ENCODE peak calls at places on chromosomes 16 and 17, in five cellular contexts. O is fibroblast of lung, J is SK-N-SH, L is cardiac fibroblast, Z is WTC11. K is an unnamed sample.

GRCh38 chr17:67401106-67401505 is 24.0 kb downstream of the PITPNC1 start:
- DNase-seq in Z (no peak), J (no peak), O (no peak), L (no peak), K (no peak)

GRCh38 chr16:48862087-48862532 is 252.1 kb upstream of the N4BP1 start:
- DNase-seq in O (peak), Z (peak), L (no peak), J (no peak), K (no peak)

GRCh38 chr16:74868501-74868900 is 93.9 kb upstream of the FA2H start:
- DNase-seq in L (peak), J (no peak), O (no peak), Z (no peak), K (no peak)

GRCh38 chr17:41019415-41019814 is 7.6 kb downstream of the KRTAP1-5 start:
- DNase-seq in Z (no peak), O (no peak), J (no peak), L (no peak), K (no peak)

GRCh38 chr16:23901178-23902131 is 65.7 kb downstream of the PRKCB start:
- DNase-seq in Z (no peak), L (no peak), O (no peak), J (no peak), K (no peak)

GRCh38 chr16:15037003-15037402 is 18.9 kb downstream of the NTAN1 start:
- DNase-seq in L (no peak), O (no peak), Z (no peak), J (no peak), K (no peak)

GRCh38 chr17:81410852-81411251 is 15.6 kb downstream of the BAHCC1 start:
- DNase-seq in O (no peak), L (no peak), J (no peak), Z (no peak), K (no peak)

GRCh38 chr17:21249086-21249795 is 4.0 kb downstream of the NATD1 start:
- DNase-seq in O (no peak), J (no peak), L (no peak), Z (no peak), K (no peak)

GRCh38 chr17:1074886-1075665 is 78.1 kb downstream of the TIMM22 start:
- DNase-seq in L (no peak), Z (no peak), O (no peak), J (no peak), K (no peak)

GRCh38 chr17:58277107-58277506 is 3.6 kb downstream of the MPO start:
- DNase-seq in O (peak), J (no peak), L (peak), Z (no peak), K (peak)

GRCh38 chr17:50845260-50846147 is 10.1 kb downstream of the WFIKKN2 start:
- DNase-seq in Z (no peak), J (no peak), L (no peak), O (no peak), K (no peak)

GRCh38 chr17:7220593-7221280 is 999 bp downstream of the ACADVL start:
- DNase-seq in Z (peak), O (peak), J (peak), L (peak), K (peak)

GRCh38 chr17:71849783-71850768 is 270.7 kb upstream of the SOX9 start:
- DNase-seq in J (no peak), Z (no peak), L (no peak), O (no peak), K (peak)

GRCh38 chr17:2395258-2396170 is 5.3 kb downstream of the MNT start:
- DNase-seq in Z (no peak), J (no peak), O (no peak), L (peak), K (no peak)

GRCh38 chr16:27532088-27532810 is 17.5 kb downstream of the GTF3C1 start:
- DNase-seq in L (no peak), O (no peak), Z (no peak), J (no peak), K (no peak)

GRCh38 chr16:14301150-14302030 is 230.3 kb downstream of the MRTFB start:
- DNase-seq in Z (peak), J (peak), L (no peak), O (no peak), K (peak)

GRCh38 chr17:33637534-33637933 is 344.4 kb upstream of the ASIC2 start:
- DNase-seq in L (no peak), J (no peak), Z (no peak), O (no peak), K (no peak)

GRCh38 chr17:17063546-17064122 is 21.4 kb downstream of the MPRIP start:
- DNase-seq in L (peak), Z (no peak), O (peak), J (no peak), K (no peak)

GRCh38 chr16:71479420-71479819 is 9.7 kb downstream of the ZNF19 start:
- DNase-seq in O (peak), J (peak), Z (peak), L (peak), K (no peak)

GRCh38 chr17:34502426-34502825 is 77.0 kb upstream of the TMEM132E start:
- DNase-seq in O (no peak), J (no peak), L (no peak), Z (no peak), K (no peak)

GRCh38 chr16:77833906-77834599 is 45.7 kb downstream of the VAT1L start:
- DNase-seq in O (peak), Z (no peak), J (no peak), L (peak), K (no peak)

GRCh38 chr17:17079761-17080160 is 37.5 kb downstream of the MPRIP start:
- DNase-seq in L (peak), Z (no peak), O (no peak), J (no peak), K (no peak)

GRCh38 chr17:28470266-28471126 is 2.9 kb upstream of the SLC13A2 start:
- DNase-seq in L (no peak), J (no peak), Z (no peak), O (no peak), K (no peak)

GRCh38 chr17:78127888-78128615 is 503 bp downstream of the TMC6 start:
- DNase-seq in L (no peak), Z (peak), O (no peak), J (peak), K (peak)

GRCh38 chr16:57257455-57258070 is 12.5 kb downstream of the ARL2BP start:
- DNase-seq in J (no peak), O (no peak), L (no peak), Z (no peak), K (no peak)

GRCh38 chr17:68732301-68732749 is 131.2 kb upstream of the FAM20A start:
- DNase-seq in J (no peak), L (no peak), O (no peak), Z (no peak), K (no peak)

GRCh38 chr17:50514388-50514787 is 6.1 kb downstream of the MYCBPAP start:
- DNase-seq in O (no peak), L (no peak), Z (no peak), J (no peak), K (no peak)

GRCh38 chr16:70364399-70364798 is 17.7 kb downstream of the DDX19A start:
- DNase-seq in J (no peak), O (no peak), L (no peak), Z (no peak), K (no peak)

GRCh38 chr16:8727084-8727590 is 52.7 kb downstream of the ABAT start:
- DNase-seq in L (no peak), O (no peak), J (no peak), Z (no peak), K (no peak)

GRCh38 chr17:57663326-57664070 is 81.6 kb downstream of the CCDC182 start:
- DNase-seq in O (no peak), Z (no peak), J (peak), L (no peak), K (no peak)

GRCh38 chr16:3458852-3459361 is 15.4 kb downstream of the NAA60 start:
- DNase-seq in Z (no peak), O (peak), L (peak), J (no peak), K (peak)

GRCh38 chr16:3460121-3460520 is 16.6 kb downstream of the NAA60 start:
- DNase-seq in L (no peak), Z (no peak), O (no peak), J (no peak), K (no peak)

GRCh38 chr16:3460585-3460984 is 17.1 kb downstream of the NAA60 start:
- DNase-seq in J (no peak), Z (no peak), L (no peak), O (no peak), K (no peak)

GRCh38 chr16:3459401-3460090 is 16.1 kb downstream of the NAA60 start:
- DNase-seq in J (no peak), O (no peak), Z (no peak), L (no peak), K (no peak)

GRCh38 chr16:3461120-3461519 is 17.6 kb downstream of the NAA60 start:
- DNase-seq in J (no peak), Z (no peak), L (no peak), O (no peak), K (no peak)
- TF ChIP-seq CTCF in J (no peak), Z (no peak), L (no peak), O (no peak), K (peak)

DNA sequence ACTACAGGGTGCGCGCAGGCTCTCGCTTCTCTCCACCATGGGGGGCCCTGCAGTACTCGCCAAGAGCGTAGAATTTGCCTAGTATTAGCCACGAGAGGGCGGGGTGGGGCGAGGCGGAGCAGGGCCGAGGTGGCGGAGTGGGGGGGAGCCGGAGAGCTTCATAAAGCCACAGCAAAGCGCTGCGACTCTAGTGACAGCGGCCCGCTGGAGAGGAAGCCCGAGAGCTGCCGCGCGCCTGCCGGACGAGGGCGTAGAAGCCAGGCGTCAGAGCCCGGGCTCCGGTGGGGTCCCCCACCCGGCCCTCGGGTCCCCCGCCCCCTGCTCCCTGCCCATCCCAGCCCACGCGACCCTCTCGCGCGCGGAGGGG is at the start of gene TBX21:
- DNase-seq in Z (peak), O (no peak), L (peak), J (peak), K (peak)
- TF ChIP-seq CTCF in Z (no peak), O (peak), L (no peak), J (peak), K (peak)

GRCh38 chr17:42221886-42222745 is 27.8 kb upstream of the GHDC start:
- DNase-seq in J (peak), Z (peak), L (peak), O (peak), K (peak)
- TF ChIP-seq CTCF in J (peak), Z (peak), L (peak), O (peak), K (peak)

GRCh38 chr16:87392823-87393679 is 915 bp downstream of the MAP1LC3B start:
- DNase-seq in O (peak), L (peak), Z (peak), J (peak), K (no peak)
- TF ChIP-seq CTCF in O (peak), L (peak), Z (no peak), J (peak), K (peak)

GRCh38 chr16:50671644-50672260 is 9.4 kb downstream of the SNX20 start:
- DNase-seq in O (peak), J (peak), L (peak), Z (peak), K (peak)
- TF ChIP-seq CTCF in O (peak), J (peak), L (peak), Z (peak), K (peak)

DNA sequence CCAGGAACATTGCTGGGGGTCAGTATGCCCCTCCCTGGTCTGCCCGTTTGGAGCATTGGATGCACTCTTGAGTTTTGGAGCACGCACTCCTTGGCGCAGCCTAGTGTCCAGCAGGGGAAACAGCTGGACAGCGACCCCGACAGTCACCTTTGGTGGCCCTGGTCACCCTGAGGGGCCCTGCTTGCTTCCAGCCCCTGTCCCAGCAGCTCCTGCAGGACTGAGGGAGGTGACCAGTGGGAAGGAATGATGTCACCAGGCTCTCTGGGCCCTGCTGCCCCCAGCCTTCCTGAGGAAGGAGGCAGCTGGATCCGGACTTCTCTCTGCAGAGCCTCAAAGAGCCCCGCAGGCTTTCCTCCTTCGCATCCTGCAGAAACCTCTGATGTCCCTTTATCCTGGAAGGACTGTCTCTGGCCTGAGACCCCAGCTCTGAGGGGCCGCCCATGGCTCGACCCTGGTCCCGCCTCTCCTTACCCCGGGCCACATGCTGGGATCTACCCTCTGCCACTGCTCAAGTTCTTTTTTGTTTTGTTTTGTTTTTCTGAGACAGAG is 11.8 kb downstream of the ZSCAN10 start:
- DNase-seq in L (peak), J (no peak), Z (peak), O (no peak), K (peak)
- TF ChIP-seq CTCF in L (peak), J (no peak), Z (no peak), O (no peak), K (peak)

K was measured in GM13977.